ENCODE peak calls at places on chromosomes 1 and 21, in ten cellular contexts. One of them, this sample, is unnamed.

GRCh38 chr1:205920159-205920558 is 23.1 kb downstream of the SLC26A9 start:
- DNase-seq in tibial nerve: no peak
- DNase-seq in stomach: peak
- DNase-seq in suprapubic skin: peak
- DNase-seq in upper lobe of left lung: no peak
- DNase-seq in esophagus muscularis mucosa: no peak
- DNase-seq in sigmoid colon: peak
- DNase-seq in transverse colon: no peak
- DNase-seq in H1: no peak
- DNase-seq in A549: no peak
- DNase-seq in this sample: no peak

GRCh38 chr1:194829492-194829891 is 1643.1 kb upstream of the B3GALT2 start:
- DNase-seq in stomach: no peak
- DNase-seq in tibial nerve: no peak
- DNase-seq in suprapubic skin: no peak
- DNase-seq in esophagus muscularis mucosa: no peak
- DNase-seq in A549: no peak
- DNase-seq in transverse colon: no peak
- DNase-seq in H1: no peak
- DNase-seq in sigmoid colon: no peak
- DNase-seq in upper lobe of left lung: no peak
- DNase-seq in this sample: no peak

GRCh38 chr1:9151326-9151860 is 22.5 kb upstream of the GPR157 start:
- DNase-seq in transverse colon: no peak
- DNase-seq in tibial nerve: no peak
- DNase-seq in stomach: no peak
- DNase-seq in A549: no peak
- DNase-seq in suprapubic skin: no peak
- DNase-seq in sigmoid colon: no peak
- DNase-seq in esophagus muscularis mucosa: no peak
- DNase-seq in upper lobe of left lung: peak
- DNase-seq in H1: no peak
- DNase-seq in this sample: no peak

GRCh38 chr1:180156631-180157091 is 2.0 kb downstream of the QSOX1 start:
- DNase-seq in upper lobe of left lung: no peak
- DNase-seq in stomach: no peak
- DNase-seq in esophagus muscularis mucosa: no peak
- DNase-seq in sigmoid colon: no peak
- DNase-seq in H1: no peak
- DNase-seq in A549: no peak
- DNase-seq in transverse colon: no peak
- DNase-seq in tibial nerve: no peak
- DNase-seq in suprapubic skin: no peak
- DNase-seq in this sample: no peak

GRCh38 chr1:228885845-228886244 is 150.6 kb downstream of the RHOU start:
- DNase-seq in sigmoid colon: no peak
- DNase-seq in suprapubic skin: no peak
- DNase-seq in H1: no peak
- DNase-seq in upper lobe of left lung: no peak
- DNase-seq in A549: no peak
- DNase-seq in esophagus muscularis mucosa: no peak
- DNase-seq in transverse colon: no peak
- DNase-seq in stomach: no peak
- DNase-seq in tibial nerve: no peak
- DNase-seq in this sample: peak

GRCh38 chr1:171180671-171181070 is 4.4 kb upstream of the FMO2 start:
- DNase-seq in esophagus muscularis mucosa: no peak
- DNase-seq in suprapubic skin: no peak
- DNase-seq in tibial nerve: no peak
- DNase-seq in A549: no peak
- DNase-seq in stomach: no peak
- DNase-seq in H1: no peak
- DNase-seq in transverse colon: no peak
- DNase-seq in sigmoid colon: no peak
- DNase-seq in upper lobe of left lung: no peak
- DNase-seq in this sample: no peak

GRCh38 chr1:160117300-160117699 is 1.7 kb downstream of the ATP1A2 start:
- DNase-seq in H1: no peak
- DNase-seq in transverse colon: no peak
- DNase-seq in tibial nerve: no peak
- DNase-seq in sigmoid colon: no peak
- DNase-seq in suprapubic skin: no peak
- DNase-seq in A549: no peak
- DNase-seq in upper lobe of left lung: no peak
- DNase-seq in esophagus muscularis mucosa: no peak
- DNase-seq in stomach: no peak
- DNase-seq in this sample: no peak

GRCh38 chr1:245810789-245811337 is 656.1 kb downstream of the KIF26B start:
- DNase-seq in stomach: no peak
- DNase-seq in esophagus muscularis mucosa: no peak
- DNase-seq in upper lobe of left lung: no peak
- DNase-seq in tibial nerve: no peak
- DNase-seq in sigmoid colon: no peak
- DNase-seq in A549: no peak
- DNase-seq in transverse colon: no peak
- DNase-seq in H1: peak
- DNase-seq in suprapubic skin: no peak
- DNase-seq in this sample: no peak

GRCh38 chr21:32826317-32827167 is 55.0 kb upstream of the PAXBP1 start:
- DNase-seq in upper lobe of left lung: no peak
- DNase-seq in A549: peak
- DNase-seq in suprapubic skin: no peak
- DNase-seq in H1: no peak
- DNase-seq in esophagus muscularis mucosa: peak
- DNase-seq in sigmoid colon: no peak
- DNase-seq in stomach: no peak
- DNase-seq in tibial nerve: no peak
- DNase-seq in transverse colon: peak
- DNase-seq in this sample: peak

GRCh38 chr1:85116856-85117255 is 68.6 kb upstream of the MCOLN3 start:
- DNase-seq in sigmoid colon: no peak
- DNase-seq in A549: no peak
- DNase-seq in suprapubic skin: no peak
- DNase-seq in upper lobe of left lung: no peak
- DNase-seq in stomach: no peak
- DNase-seq in H1: no peak
- DNase-seq in esophagus muscularis mucosa: no peak
- DNase-seq in tibial nerve: no peak
- DNase-seq in transverse colon: no peak
- DNase-seq in this sample: no peak

GRCh38 chr1:204712718-204713430 is 27.3 kb upstream of the LRRN2 start:
- DNase-seq in sigmoid colon: no peak
- DNase-seq in H1: no peak
- DNase-seq in A549: no peak
- DNase-seq in esophagus muscularis mucosa: no peak
- DNase-seq in tibial nerve: no peak
- DNase-seq in suprapubic skin: no peak
- DNase-seq in stomach: no peak
- DNase-seq in transverse colon: no peak
- DNase-seq in upper lobe of left lung: no peak
- DNase-seq in this sample: no peak

GRCh38 chr1:106831511-106831910 is 225.0 kb upstream of the PRMT6 start:
- DNase-seq in H1: no peak
- DNase-seq in stomach: no peak
- DNase-seq in tibial nerve: no peak
- DNase-seq in transverse colon: no peak
- DNase-seq in esophagus muscularis mucosa: no peak
- DNase-seq in suprapubic skin: no peak
- DNase-seq in A549: no peak
- DNase-seq in sigmoid colon: no peak
- DNase-seq in upper lobe of left lung: no peak
- DNase-seq in this sample: no peak

GRCh38 chr1:110341146-110341871 is 2.1 kb downstream of the RBM15 start:
- DNase-seq in A549: no peak
- DNase-seq in sigmoid colon: no peak
- DNase-seq in suprapubic skin: no peak
- DNase-seq in esophagus muscularis mucosa: no peak
- DNase-seq in upper lobe of left lung: no peak
- DNase-seq in stomach: no peak
- DNase-seq in H1: no peak
- DNase-seq in transverse colon: no peak
- DNase-seq in tibial nerve: no peak
- DNase-seq in this sample: peak

GRCh38 chr1:245091818-245092637 is 62.8 kb upstream of the KIF26B start:
- DNase-seq in sigmoid colon: peak
- DNase-seq in suprapubic skin: peak
- DNase-seq in A549: peak
- DNase-seq in transverse colon: no peak
- DNase-seq in esophagus muscularis mucosa: no peak
- DNase-seq in tibial nerve: no peak
- DNase-seq in upper lobe of left lung: no peak
- DNase-seq in stomach: peak
- DNase-seq in H1: peak
- DNase-seq in this sample: peak

GRCh38 chr1:119308130-119308529 is 60.5 kb upstream of the HAO2 start:
- DNase-seq in upper lobe of left lung: no peak
- DNase-seq in A549: no peak
- DNase-seq in suprapubic skin: no peak
- DNase-seq in tibial nerve: no peak
- DNase-seq in sigmoid colon: no peak
- DNase-seq in esophagus muscularis mucosa: no peak
- DNase-seq in stomach: no peak
- DNase-seq in transverse colon: no peak
- DNase-seq in H1: no peak
- DNase-seq in this sample: no peak

GRCh38 chr1:171742577-171742922 is 685 bp upstream of the VAMP4 start:
- DNase-seq in tibial nerve: peak
- DNase-seq in A549: peak
- DNase-seq in upper lobe of left lung: no peak
- DNase-seq in sigmoid colon: peak
- DNase-seq in suprapubic skin: peak
- DNase-seq in H1: peak
- DNase-seq in esophagus muscularis mucosa: no peak
- DNase-seq in stomach: peak
- DNase-seq in transverse colon: peak
- DNase-seq in this sample: peak

DNA sequence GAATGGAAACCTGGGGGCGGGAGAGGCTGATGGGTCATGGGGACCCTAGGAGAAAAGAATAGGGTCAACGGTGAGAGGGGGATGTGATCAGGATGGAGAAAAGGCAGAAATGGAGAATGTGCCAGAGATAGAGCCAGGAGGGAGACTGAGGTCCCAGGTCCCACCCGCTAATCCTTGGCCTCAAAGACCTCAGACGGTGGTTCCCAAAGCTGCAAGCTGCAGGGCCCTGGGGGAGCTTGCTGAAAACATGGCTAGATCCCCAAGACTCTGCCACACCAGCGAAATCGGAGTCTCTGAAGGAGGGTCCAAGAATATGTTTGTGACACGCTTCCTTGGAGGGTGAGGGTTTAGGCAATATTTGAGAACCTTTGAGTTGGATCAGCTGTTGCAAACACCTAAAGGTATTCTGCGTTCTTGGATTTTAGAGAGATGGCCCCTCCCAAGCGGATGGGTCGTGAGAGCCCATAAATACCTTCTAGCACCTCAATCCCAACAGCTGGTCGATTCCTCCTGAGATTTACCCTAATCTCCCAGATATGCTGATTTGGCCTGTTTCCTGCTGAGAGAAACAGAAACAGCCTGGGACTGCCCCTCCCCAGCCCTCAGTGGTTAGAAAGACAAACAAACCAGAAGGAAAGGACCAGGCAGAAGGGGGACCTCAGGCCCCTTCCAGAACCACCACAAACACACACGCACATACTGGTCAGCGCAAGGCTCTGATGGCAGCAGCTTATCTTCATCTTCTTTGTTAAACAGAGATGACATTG is 3.5 kb downstream of the C1orf232 start:
- DNase-seq in A549: no peak
- DNase-seq in esophagus muscularis mucosa: no peak
- DNase-seq in suprapubic skin: no peak
- DNase-seq in sigmoid colon: no peak
- DNase-seq in tibial nerve: no peak
- DNase-seq in transverse colon: no peak
- DNase-seq in H1: no peak
- DNase-seq in stomach: no peak
- DNase-seq in upper lobe of left lung: no peak
- DNase-seq in this sample: no peak
- H3K4me3 ChIP-seq in A549: no peak
- H3K4me3 ChIP-seq in esophagus muscularis mucosa: no peak
- H3K4me3 ChIP-seq in suprapubic skin: no peak
- H3K4me3 ChIP-seq in sigmoid colon: no peak
- H3K4me3 ChIP-seq in tibial nerve: no peak
- H3K4me3 ChIP-seq in transverse colon: no peak
- H3K4me3 ChIP-seq in H1: peak
- H3K4me3 ChIP-seq in stomach: no peak
- H3K4me3 ChIP-seq in upper lobe of left lung: no peak
- H3K4me3 ChIP-seq in this sample: no peak

DNA sequence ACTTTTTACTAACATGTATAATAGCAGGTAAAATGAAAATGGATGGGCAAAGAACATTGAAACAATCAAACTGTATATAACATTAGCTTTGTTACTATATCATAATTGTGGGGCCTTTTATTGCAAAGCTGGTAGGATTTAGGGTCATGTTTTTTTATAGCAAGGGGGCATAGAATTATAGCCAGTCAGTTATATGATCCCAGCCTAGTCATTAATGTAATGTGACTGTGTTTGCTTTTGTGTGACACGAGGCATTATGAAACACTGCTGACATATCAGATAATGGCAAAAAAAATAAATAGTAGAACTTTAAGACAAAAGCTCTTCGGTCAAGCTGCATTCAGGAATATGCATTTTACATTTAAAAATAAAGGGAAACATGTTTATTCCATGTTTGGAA is 81.3 kb upstream of the ZNF281 start:
- DNase-seq in stomach: no peak
- DNase-seq in H1: no peak
- DNase-seq in sigmoid colon: no peak
- DNase-seq in tibial nerve: no peak
- DNase-seq in upper lobe of left lung: no peak
- DNase-seq in esophagus muscularis mucosa: no peak
- DNase-seq in A549: no peak
- DNase-seq in transverse colon: no peak
- DNase-seq in suprapubic skin: no peak
- DNase-seq in this sample: no peak
- TF ChIP-seq EP300 in stomach: no peak
- TF ChIP-seq EP300 in H1: no peak
- TF ChIP-seq EP300 in sigmoid colon: no peak
- TF ChIP-seq EP300 in tibial nerve: no peak
- TF ChIP-seq EP300 in upper lobe of left lung: no peak
- TF ChIP-seq EP300 in esophagus muscularis mucosa: no peak
- TF ChIP-seq EP300 in A549: no peak
- TF ChIP-seq EP300 in transverse colon: no peak
- TF ChIP-seq EP300 in suprapubic skin: no peak
- TF ChIP-seq EP300 in this sample: no peak

GRCh38 chr21:17050646-17051045 is 462.2 kb upstream of the CXADR start:
- DNase-seq in suprapubic skin: no peak
- DNase-seq in A549: no peak
- DNase-seq in H1: no peak
- DNase-seq in esophagus muscularis mucosa: no peak
- DNase-seq in tibial nerve: no peak
- DNase-seq in sigmoid colon: no peak
- DNase-seq in upper lobe of left lung: no peak
- DNase-seq in transverse colon: no peak
- DNase-seq in stomach: no peak
- DNase-seq in this sample: no peak
- H3K4me3 ChIP-seq in suprapubic skin: no peak
- H3K4me3 ChIP-seq in A549: no peak
- H3K4me3 ChIP-seq in H1: no peak
- H3K4me3 ChIP-seq in esophagus muscularis mucosa: no peak
- H3K4me3 ChIP-seq in tibial nerve: no peak
- H3K4me3 ChIP-seq in sigmoid colon: no peak
- H3K4me3 ChIP-seq in upper lobe of left lung: no peak
- H3K4me3 ChIP-seq in transverse colon: no peak
- H3K4me3 ChIP-seq in stomach: no peak
- H3K4me3 ChIP-seq in this sample: no peak

GRCh38 chr21:42626171-42626570 is 27.2 kb upstream of the PDE9A start:
- DNase-seq in tibial nerve: no peak
- DNase-seq in suprapubic skin: peak
- DNase-seq in stomach: no peak
- DNase-seq in esophagus muscularis mucosa: no peak
- DNase-seq in upper lobe of left lung: peak
- DNase-seq in transverse colon: no peak
- DNase-seq in H1: no peak
- DNase-seq in sigmoid colon: peak
- DNase-seq in A549: no peak
- DNase-seq in this sample: no peak
- TF ChIP-seq EP300 in tibial nerve: no peak
- TF ChIP-seq EP300 in suprapubic skin: no peak
- TF ChIP-seq EP300 in stomach: no peak
- TF ChIP-seq EP300 in esophagus muscularis mucosa: no peak
- TF ChIP-seq EP300 in upper lobe of left lung: no peak
- TF ChIP-seq EP300 in transverse colon: no peak
- TF ChIP-seq EP300 in H1: no peak
- TF ChIP-seq EP300 in sigmoid colon: no peak
- TF ChIP-seq EP300 in A549: no peak
- TF ChIP-seq EP300 in this sample: no peak